ENCODE peak calls at places on chromosomes 5 and 9, in four cellular contexts. P, D, O and I are unnamed samples.

GRCh38 chr9:68472119-68472518 is 68.6 kb downstream of the TMEM252 start:
- DNase-seq in P (no peak), D (no peak), O (no peak), I (no peak)

GRCh38 chr5:12934722-12935121 is 1009.8 kb downstream of the DNAH5 start:
- DNase-seq in P (no peak), D (no peak), O (no peak), I (no peak)

GRCh38 chr5:177457239-177458121 is 10.9 kb downstream of the PRR7 start:
- DNase-seq in P (peak), D (peak), O (peak), I (peak)

GRCh38 chr9:131732636-131733340 is 7.1 kb downstream of the RAPGEF1 start:
- DNase-seq in P (no peak), D (no peak), O (no peak), I (no peak)

GRCh38 chr5:38118080-38118479 is 140.3 kb upstream of the EGFLAM start:
- DNase-seq in P (no peak), D (no peak), O (no peak), I (no peak)

GRCh38 chr5:137503456-137503855 is 4.3 kb upstream of the SPOCK1 start:
- DNase-seq in P (no peak), D (no peak), O (no peak), I (no peak)

GRCh38 chr5:175383350-175383749 is 60.6 kb downstream of the DRD1 start:
- DNase-seq in P (no peak), D (no peak), O (no peak), I (peak)

GRCh38 chr5:17816947-17817346 is 182.7 kb downstream of the TAF11L14 start:
- DNase-seq in P (no peak), D (no peak), O (no peak), I (no peak)

GRCh38 chr9:70480405-70480980 is 66.0 kb upstream of the KLF9 start:
- DNase-seq in P (no peak), D (no peak), O (no peak), I (no peak)

GRCh38 chr5:575636-576035 is 36.5 kb upstream of the CEP72 start:
- DNase-seq in P (no peak), D (no peak), O (no peak), I (no peak)

GRCh38 chr9:26725573-26725972 is 167.0 kb downstream of the CAAP1 start:
- DNase-seq in P (no peak), D (no peak), O (no peak), I (no peak)

GRCh38 chr5:57906637-57907036 is 424.0 kb upstream of the ACTBL2 start:
- DNase-seq in P (no peak), D (no peak), O (no peak), I (no peak)

GRCh38 chr5:111998871-111999270 is 241.9 kb upstream of the NREP start:
- DNase-seq in P (no peak), D (no peak), O (no peak), I (no peak)

GRCh38 chr9:88747768-88748167 is 212.8 kb downstream of the NXNL2 start:
- DNase-seq in P (no peak), D (no peak), O (peak), I (peak)

GRCh38 chr5:173890195-173890951 is 2.2 kb downstream of the CPEB4 start:
- DNase-seq in P (no peak), D (no peak), O (peak), I (peak)

GRCh38 chr5:17180957-17181723 is 36.3 kb upstream of the BASP1 start:
- DNase-seq in P (no peak), D (peak), O (peak), I (peak)

GRCh38 chr9:124214596-124215550 is 42.9 kb upstream of the NEK6 start:
- DNase-seq in P (no peak), D (no peak), O (peak), I (no peak)

GRCh38 chr5:69271376-69271775 is 36.7 kb downstream of the CDK7 start:
- DNase-seq in P (no peak), D (no peak), O (peak), I (no peak)

GRCh38 chr9:69027355-69028097 is 8.0 kb upstream of the FXN start:
- DNase-seq in P (peak), D (peak), O (peak), I (peak)

GRCh38 chr5:62828757-62829156 is 250.1 kb downstream of the LRRC70 start:
- DNase-seq in P (no peak), D (no peak), O (no peak), I (no peak)

GRCh38 chr9:106846847-106847246 is 16.1 kb upstream of the ZNF462 start:
- DNase-seq in P (no peak), D (no peak), O (no peak), I (no peak)

GRCh38 chr9:107870927-107871720 is 381.6 kb upstream of the KLF4 start:
- DNase-seq in P (no peak), D (no peak), O (no peak), I (no peak)

GRCh38 chr5:132253452-132254320 is 3.8 kb upstream of the PDLIM4 start:
- DNase-seq in P (no peak), D (no peak), O (no peak), I (no peak)

GRCh38 chr5:148437249-148437648 is 53.5 kb downstream of the FBXO38 start:
- DNase-seq in P (no peak), D (no peak), O (no peak), I (no peak)

GRCh38 chr9:99474186-99474585 is 252.1 kb downstream of the SEC61B start:
- DNase-seq in P (no peak), D (no peak), O (no peak), I (no peak)

GRCh38 chr5:122404653-122405362 is 92.8 kb downstream of the SNCAIP start:
- DNase-seq in P (no peak), D (no peak), O (no peak), I (no peak)

GRCh38 chr5:33257807-33258491 is 182.8 kb upstream of the TARS1 start:
- DNase-seq in P (no peak), D (no peak), O (no peak), I (peak)

DNA sequence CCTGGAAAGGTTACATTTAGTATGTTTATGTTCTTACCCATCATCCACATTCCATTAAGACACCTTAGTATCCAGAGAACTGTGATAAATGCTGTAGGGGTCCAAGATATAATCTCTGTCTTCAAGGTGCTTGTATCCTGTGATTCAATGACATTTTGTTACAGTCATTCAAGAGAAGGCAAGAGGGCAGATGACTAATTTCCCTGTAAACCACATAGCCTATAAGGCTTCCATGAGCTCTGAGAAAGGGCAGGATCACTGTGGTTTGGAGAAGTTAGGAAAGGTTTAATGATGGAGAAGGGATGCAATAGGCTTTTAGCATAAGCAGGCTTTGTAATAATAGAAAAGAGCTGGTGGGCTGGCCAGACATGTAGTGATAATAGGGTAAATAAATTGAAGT is 40.0 kb downstream of the PAPPA start:
- DNase-seq in P (no peak), D (no peak), O (no peak), I (no peak)
- TF ChIP-seq POLR2AphosphoS2 in P (no peak), D (no peak), O (no peak), I (no peak)

GRCh38 chr5:113489299-113489698 is 1.0 kb upstream of the MCC start:
- DNase-seq in P (no peak), D (peak), O (no peak), I (peak)
- TF ChIP-seq POLR2AphosphoS2 in P (no peak), D (no peak), O (no peak), I (no peak)

GRCh38 chr9:132994410-132995120 is 16.1 kb downstream of the GFI1B start:
- DNase-seq in P (no peak), D (no peak), O (peak), I (peak)
- TF ChIP-seq POLR2AphosphoS2 in P (no peak), D (no peak), O (no peak), I (no peak)

GRCh38 chr5:3793162-3793561 is 197.5 kb downstream of the IRX1 start:
- DNase-seq in P (no peak), D (no peak), O (no peak), I (no peak)
- TF ChIP-seq POLR2AphosphoS2 in P (no peak), D (no peak), O (no peak), I (no peak)

GRCh38 chr5:142015781-142016533 is 3.1 kb upstream of the GNPDA1 start:
- DNase-seq in P (no peak), D (no peak), O (no peak), I (no peak)
- TF ChIP-seq POLR2AphosphoS2 in P (no peak), D (no peak), O (no peak), I (no peak)

GRCh38 chr9:94554078-94554438 is 825 bp upstream of the PCAT7 start:
- DNase-seq in P (no peak), D (no peak), O (peak), I (no peak)

GRCh38 chr9:94553029-94553938 is 1.6 kb upstream of the PCAT7 start:
- DNase-seq in P (no peak), D (peak), O (peak), I (no peak)

GRCh38 chr9:94560237-94560636 is 5.4 kb downstream of the PCAT7 start:
- DNase-seq in P (no peak), D (no peak), O (no peak), I (no peak)

DNA sequence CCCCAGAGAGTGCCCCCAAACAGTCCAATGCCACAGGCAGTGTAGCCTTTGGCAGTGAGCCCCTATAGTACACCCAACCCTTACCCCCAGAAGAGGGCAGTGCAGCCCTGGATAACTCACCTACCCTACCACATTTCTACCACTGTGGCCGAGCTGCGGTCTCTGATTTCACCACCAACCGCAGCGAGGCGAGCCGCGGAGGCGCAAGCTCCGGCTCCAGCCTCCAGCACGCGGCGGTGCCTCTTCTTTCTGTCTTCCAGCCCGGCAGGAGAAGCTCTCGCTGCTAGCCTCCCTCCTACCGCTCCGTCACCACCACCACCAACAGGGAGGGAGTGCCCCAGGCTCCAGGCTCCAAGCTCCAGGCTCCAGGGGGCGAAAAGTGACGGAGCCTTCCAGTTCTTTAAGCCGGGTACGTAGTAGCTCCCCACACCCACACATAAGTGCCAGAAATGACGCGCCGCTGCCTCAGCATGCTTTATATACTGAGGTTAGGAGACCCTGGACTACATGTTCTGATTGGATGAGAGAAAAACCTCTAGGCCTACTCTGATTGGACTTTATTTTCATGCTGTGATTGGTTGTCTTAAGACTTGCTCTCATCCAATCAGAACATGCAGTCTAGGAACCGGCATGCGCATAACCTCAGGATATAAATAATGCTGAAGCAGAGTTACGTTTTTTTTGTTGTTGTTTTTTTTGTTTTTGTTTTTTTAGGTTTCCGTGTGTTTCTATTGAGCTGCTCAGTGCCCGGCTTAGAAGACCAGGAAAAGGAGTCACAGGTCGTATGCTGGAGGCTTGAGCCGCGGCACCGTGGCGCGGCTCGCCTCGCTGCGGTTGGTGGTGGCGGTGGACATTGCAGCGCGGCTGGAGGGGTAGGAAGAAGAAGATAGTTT is at the start of gene PCAT7:
- DNase-seq in P (peak), D (peak), O (peak), I (peak)
- TF ChIP-seq POLR2AphosphoS2 in P (no peak), D (no peak), O (no peak), I (no peak)

DNA sequence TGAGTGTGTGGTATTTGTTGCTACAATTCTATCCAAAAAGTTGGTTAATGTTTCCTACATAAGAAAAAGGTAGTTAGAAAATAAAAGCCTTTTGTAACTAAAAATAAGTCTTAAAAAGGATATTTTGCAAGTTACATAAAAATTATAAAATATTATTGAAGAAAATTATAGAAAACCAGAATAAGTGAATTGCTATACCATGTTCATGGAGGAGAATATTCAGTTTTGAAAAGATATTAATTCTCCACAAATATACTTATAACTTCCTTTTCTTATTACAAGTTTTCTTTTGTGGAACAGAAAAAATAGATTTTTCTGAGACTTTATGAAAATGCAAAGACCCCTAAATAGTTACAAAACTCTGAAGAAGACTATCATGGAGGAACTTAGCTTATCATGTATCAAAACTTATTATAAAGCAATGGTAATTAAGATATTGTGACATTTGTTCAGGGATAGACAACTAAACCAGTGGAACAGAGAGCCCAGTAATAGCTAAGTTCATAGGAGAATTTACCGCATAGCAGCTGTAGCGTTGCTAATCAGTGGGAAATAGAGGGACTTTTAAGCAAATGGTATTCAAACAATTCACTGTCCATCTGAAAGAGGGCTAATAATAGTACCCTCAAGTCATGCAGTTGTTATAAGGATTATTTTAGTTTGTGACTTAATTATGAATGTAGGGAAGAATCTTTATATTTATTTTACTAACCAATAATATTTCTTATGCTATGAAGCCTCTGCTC is 515.2 kb upstream of the ZNF608 start:
- DNase-seq in P (no peak), D (no peak), O (no peak), I (no peak)
- TF ChIP-seq POLR2AphosphoS2 in P (no peak), D (no peak), O (no peak), I (no peak)